ENCODE peak calls at places on chromosomes 7 and 10, in ten cellular contexts. One of them, this sample, is unnamed.

GRCh38 chr7:82578430-82578829 is 134.9 kb upstream of the CACNA2D1 start:
- DNase-seq in stimulated activated CD4-positive, alpha-beta T cell treated with anti-CD3 and anti-CD28 coated beads, TNF-alpha, amount 100 ng/mL, for 4 hours: no peak
- DNase-seq in mesothelial cell of epicardium: no peak
- DNase-seq in substantia nigra: no peak
- DNase-seq in RWPE1: no peak
- DNase-seq in PC-9: no peak
- DNase-seq in DMS153: no peak
- DNase-seq in BJ: no peak
- DNase-seq in HEK293T: no peak
- DNase-seq in pons: no peak
- DNase-seq in this sample: no peak

GRCh38 chr10:69179089-69179742 is 818 bp upstream of the SUPV3L1 start:
- DNase-seq in stimulated activated CD4-positive, alpha-beta T cell treated with anti-CD3 and anti-CD28 coated beads, TNF-alpha, amount 100 ng/mL, for 4 hours: no peak
- DNase-seq in PC-9: no peak
- DNase-seq in BJ: no peak
- DNase-seq in DMS153: no peak
- DNase-seq in HEK293T: peak
- DNase-seq in mesothelial cell of epicardium: no peak
- DNase-seq in pons: no peak
- DNase-seq in RWPE1: peak
- DNase-seq in substantia nigra: no peak
- DNase-seq in this sample: no peak

GRCh38 chr10:24349379-24350110 is 140.6 kb downstream of the KIAA1217 start:
- DNase-seq in PC-9: peak
- DNase-seq in pons: no peak
- DNase-seq in BJ: no peak
- DNase-seq in mesothelial cell of epicardium: no peak
- DNase-seq in stimulated activated CD4-positive, alpha-beta T cell treated with anti-CD3 and anti-CD28 coated beads, TNF-alpha, amount 100 ng/mL, for 4 hours: no peak
- DNase-seq in HEK293T: no peak
- DNase-seq in RWPE1: peak
- DNase-seq in DMS153: no peak
- DNase-seq in substantia nigra: no peak
- DNase-seq in this sample: no peak

GRCh38 chr10:45154481-45154880 is 153.8 kb downstream of the ZNF22 start:
- DNase-seq in HEK293T: no peak
- DNase-seq in mesothelial cell of epicardium: no peak
- DNase-seq in DMS153: no peak
- DNase-seq in pons: no peak
- DNase-seq in stimulated activated CD4-positive, alpha-beta T cell treated with anti-CD3 and anti-CD28 coated beads, TNF-alpha, amount 100 ng/mL, for 4 hours: no peak
- DNase-seq in substantia nigra: no peak
- DNase-seq in RWPE1: no peak
- DNase-seq in PC-9: no peak
- DNase-seq in BJ: no peak
- DNase-seq in this sample: no peak

GRCh38 chr10:103911021-103911459 is 6.9 kb downstream of the STN1 start:
- DNase-seq in BJ: no peak
- DNase-seq in DMS153: no peak
- DNase-seq in RWPE1: no peak
- DNase-seq in stimulated activated CD4-positive, alpha-beta T cell treated with anti-CD3 and anti-CD28 coated beads, TNF-alpha, amount 100 ng/mL, for 4 hours: no peak
- DNase-seq in HEK293T: no peak
- DNase-seq in substantia nigra: no peak
- DNase-seq in mesothelial cell of epicardium: no peak
- DNase-seq in pons: no peak
- DNase-seq in PC-9: no peak
- DNase-seq in this sample: no peak

GRCh38 chr7:129502708-129503685 is 666 bp downstream of the SMKR1 start:
- DNase-seq in stimulated activated CD4-positive, alpha-beta T cell treated with anti-CD3 and anti-CD28 coated beads, TNF-alpha, amount 100 ng/mL, for 4 hours: no peak
- DNase-seq in RWPE1: peak
- DNase-seq in pons: no peak
- DNase-seq in HEK293T: no peak
- DNase-seq in DMS153: no peak
- DNase-seq in BJ: no peak
- DNase-seq in substantia nigra: no peak
- DNase-seq in mesothelial cell of epicardium: no peak
- DNase-seq in PC-9: no peak
- DNase-seq in this sample: no peak

GRCh38 chr7:4682621-4683042 is 537 bp downstream of the FOXK1 start:
- DNase-seq in BJ: no peak
- DNase-seq in substantia nigra: no peak
- DNase-seq in PC-9: peak
- DNase-seq in pons: no peak
- DNase-seq in stimulated activated CD4-positive, alpha-beta T cell treated with anti-CD3 and anti-CD28 coated beads, TNF-alpha, amount 100 ng/mL, for 4 hours: no peak
- DNase-seq in HEK293T: peak
- DNase-seq in mesothelial cell of epicardium: peak
- DNase-seq in RWPE1: no peak
- DNase-seq in DMS153: peak
- DNase-seq in this sample: no peak

GRCh38 chr10:17113889-17114288 is 15.7 kb downstream of the CUBN start:
- DNase-seq in PC-9: no peak
- DNase-seq in substantia nigra: peak
- DNase-seq in BJ: no peak
- DNase-seq in pons: peak
- DNase-seq in stimulated activated CD4-positive, alpha-beta T cell treated with anti-CD3 and anti-CD28 coated beads, TNF-alpha, amount 100 ng/mL, for 4 hours: no peak
- DNase-seq in HEK293T: no peak
- DNase-seq in RWPE1: no peak
- DNase-seq in mesothelial cell of epicardium: no peak
- DNase-seq in DMS153: no peak
- DNase-seq in this sample: no peak

GRCh38 chr7:4100691-4101090 is 581.4 kb upstream of the FOXK1 start:
- DNase-seq in PC-9: no peak
- DNase-seq in pons: no peak
- DNase-seq in BJ: no peak
- DNase-seq in substantia nigra: no peak
- DNase-seq in DMS153: no peak
- DNase-seq in mesothelial cell of epicardium: no peak
- DNase-seq in stimulated activated CD4-positive, alpha-beta T cell treated with anti-CD3 and anti-CD28 coated beads, TNF-alpha, amount 100 ng/mL, for 4 hours: no peak
- DNase-seq in HEK293T: no peak
- DNase-seq in RWPE1: no peak
- DNase-seq in this sample: no peak

GRCh38 chr10:18523858-18524257 is 127.5 kb downstream of the NSUN6 start:
- DNase-seq in HEK293T: no peak
- DNase-seq in mesothelial cell of epicardium: no peak
- DNase-seq in substantia nigra: no peak
- DNase-seq in RWPE1: no peak
- DNase-seq in stimulated activated CD4-positive, alpha-beta T cell treated with anti-CD3 and anti-CD28 coated beads, TNF-alpha, amount 100 ng/mL, for 4 hours: no peak
- DNase-seq in BJ: no peak
- DNase-seq in DMS153: no peak
- DNase-seq in PC-9: no peak
- DNase-seq in pons: no peak
- DNase-seq in this sample: no peak

GRCh38 chr7:142685877-142686508 is 63.3 kb upstream of the PRSS1 start:
- DNase-seq in BJ: no peak
- DNase-seq in mesothelial cell of epicardium: no peak
- DNase-seq in HEK293T: no peak
- DNase-seq in stimulated activated CD4-positive, alpha-beta T cell treated with anti-CD3 and anti-CD28 coated beads, TNF-alpha, amount 100 ng/mL, for 4 hours: no peak
- DNase-seq in substantia nigra: no peak
- DNase-seq in RWPE1: no peak
- DNase-seq in PC-9: no peak
- DNase-seq in DMS153: no peak
- DNase-seq in pons: no peak
- DNase-seq in this sample: no peak

GRCh38 chr10:77792155-77792554 is 134.4 kb downstream of the DLG5 start:
- DNase-seq in substantia nigra: no peak
- DNase-seq in BJ: no peak
- DNase-seq in pons: no peak
- DNase-seq in HEK293T: no peak
- DNase-seq in PC-9: no peak
- DNase-seq in RWPE1: no peak
- DNase-seq in stimulated activated CD4-positive, alpha-beta T cell treated with anti-CD3 and anti-CD28 coated beads, TNF-alpha, amount 100 ng/mL, for 4 hours: no peak
- DNase-seq in mesothelial cell of epicardium: no peak
- DNase-seq in DMS153: no peak
- DNase-seq in this sample: no peak

GRCh38 chr10:100485841-100486495 is 23.2 kb downstream of the WNT8B start:
- DNase-seq in pons: no peak
- DNase-seq in substantia nigra: no peak
- DNase-seq in RWPE1: no peak
- DNase-seq in PC-9: no peak
- DNase-seq in stimulated activated CD4-positive, alpha-beta T cell treated with anti-CD3 and anti-CD28 coated beads, TNF-alpha, amount 100 ng/mL, for 4 hours: no peak
- DNase-seq in DMS153: no peak
- DNase-seq in mesothelial cell of epicardium: no peak
- DNase-seq in BJ: no peak
- DNase-seq in HEK293T: no peak
- DNase-seq in this sample: no peak

GRCh38 chr10:6647811-6648526 is 67.9 kb upstream of the PRKCQ start:
- DNase-seq in BJ: no peak
- DNase-seq in mesothelial cell of epicardium: peak
- DNase-seq in RWPE1: peak
- DNase-seq in substantia nigra: peak
- DNase-seq in HEK293T: peak
- DNase-seq in PC-9: peak
- DNase-seq in pons: peak
- DNase-seq in stimulated activated CD4-positive, alpha-beta T cell treated with anti-CD3 and anti-CD28 coated beads, TNF-alpha, amount 100 ng/mL, for 4 hours: peak
- DNase-seq in DMS153: no peak
- DNase-seq in this sample: no peak

GRCh38 chr10:43197834-43198681 is 59.8 kb downstream of the CSGALNACT2 start:
- DNase-seq in mesothelial cell of epicardium: peak
- DNase-seq in RWPE1: no peak
- DNase-seq in PC-9: no peak
- DNase-seq in DMS153: no peak
- DNase-seq in stimulated activated CD4-positive, alpha-beta T cell treated with anti-CD3 and anti-CD28 coated beads, TNF-alpha, amount 100 ng/mL, for 4 hours: no peak
- DNase-seq in substantia nigra: no peak
- DNase-seq in BJ: no peak
- DNase-seq in HEK293T: peak
- DNase-seq in pons: no peak
- DNase-seq in this sample: peak

GRCh38 chr10:6053303-6053702 is 8.9 kb downstream of the IL2RA start:
- DNase-seq in mesothelial cell of epicardium: no peak
- DNase-seq in HEK293T: no peak
- DNase-seq in PC-9: no peak
- DNase-seq in stimulated activated CD4-positive, alpha-beta T cell treated with anti-CD3 and anti-CD28 coated beads, TNF-alpha, amount 100 ng/mL, for 4 hours: no peak
- DNase-seq in BJ: no peak
- DNase-seq in DMS153: no peak
- DNase-seq in substantia nigra: no peak
- DNase-seq in RWPE1: no peak
- DNase-seq in pons: no peak
- DNase-seq in this sample: no peak

GRCh38 chr10:124565565-124566221 is 104.1 kb downstream of the LHPP start:
- DNase-seq in pons: no peak
- DNase-seq in HEK293T: peak
- DNase-seq in BJ: no peak
- DNase-seq in RWPE1: no peak
- DNase-seq in PC-9: peak
- DNase-seq in mesothelial cell of epicardium: no peak
- DNase-seq in stimulated activated CD4-positive, alpha-beta T cell treated with anti-CD3 and anti-CD28 coated beads, TNF-alpha, amount 100 ng/mL, for 4 hours: no peak
- DNase-seq in substantia nigra: no peak
- DNase-seq in DMS153: peak
- DNase-seq in this sample: no peak

GRCh38 chr10:124539935-124540641 is 78.5 kb downstream of the LHPP start:
- DNase-seq in DMS153: no peak
- DNase-seq in pons: no peak
- DNase-seq in substantia nigra: no peak
- DNase-seq in stimulated activated CD4-positive, alpha-beta T cell treated with anti-CD3 and anti-CD28 coated beads, TNF-alpha, amount 100 ng/mL, for 4 hours: peak
- DNase-seq in RWPE1: peak
- DNase-seq in mesothelial cell of epicardium: peak
- DNase-seq in PC-9: peak
- DNase-seq in HEK293T: peak
- DNase-seq in BJ: no peak
- DNase-seq in this sample: peak

GRCh38 chr7:150717821-150718420 is 1.5 kb downstream of the GIMAP1 start:
- DNase-seq in stimulated activated CD4-positive, alpha-beta T cell treated with anti-CD3 and anti-CD28 coated beads, TNF-alpha, amount 100 ng/mL, for 4 hours: no peak
- DNase-seq in RWPE1: no peak
- DNase-seq in HEK293T: no peak
- DNase-seq in mesothelial cell of epicardium: no peak
- DNase-seq in DMS153: no peak
- DNase-seq in substantia nigra: no peak
- DNase-seq in PC-9: no peak
- DNase-seq in pons: no peak
- DNase-seq in BJ: no peak
- DNase-seq in this sample: no peak

GRCh38 chr7:127252380-127252718 is 392 bp downstream of the GRM8 start:
- DNase-seq in mesothelial cell of epicardium: no peak
- DNase-seq in DMS153: no peak
- DNase-seq in stimulated activated CD4-positive, alpha-beta T cell treated with anti-CD3 and anti-CD28 coated beads, TNF-alpha, amount 100 ng/mL, for 4 hours: no peak
- DNase-seq in BJ: no peak
- DNase-seq in pons: no peak
- DNase-seq in HEK293T: no peak
- DNase-seq in RWPE1: no peak
- DNase-seq in PC-9: no peak
- DNase-seq in substantia nigra: no peak
- DNase-seq in this sample: no peak

GRCh38 chr7:111529507-111530355 is 32.6 kb downstream of the IMMP2L start:
- DNase-seq in DMS153: no peak
- DNase-seq in pons: no peak
- DNase-seq in substantia nigra: no peak
- DNase-seq in RWPE1: no peak
- DNase-seq in BJ: no peak
- DNase-seq in HEK293T: no peak
- DNase-seq in PC-9: no peak
- DNase-seq in mesothelial cell of epicardium: no peak
- DNase-seq in stimulated activated CD4-positive, alpha-beta T cell treated with anti-CD3 and anti-CD28 coated beads, TNF-alpha, amount 100 ng/mL, for 4 hours: no peak
- DNase-seq in this sample: no peak

GRCh38 chr7:38822556-38822955 is 86.4 kb downstream of the VPS41 start:
- DNase-seq in pons: no peak
- DNase-seq in DMS153: no peak
- DNase-seq in mesothelial cell of epicardium: no peak
- DNase-seq in RWPE1: no peak
- DNase-seq in PC-9: no peak
- DNase-seq in HEK293T: no peak
- DNase-seq in substantia nigra: no peak
- DNase-seq in BJ: no peak
- DNase-seq in stimulated activated CD4-positive, alpha-beta T cell treated with anti-CD3 and anti-CD28 coated beads, TNF-alpha, amount 100 ng/mL, for 4 hours: no peak
- DNase-seq in this sample: no peak

GRCh38 chr7:181738-182137 is 10.6 kb upstream of the FAM20C start:
- DNase-seq in mesothelial cell of epicardium: no peak
- DNase-seq in DMS153: no peak
- DNase-seq in stimulated activated CD4-positive, alpha-beta T cell treated with anti-CD3 and anti-CD28 coated beads, TNF-alpha, amount 100 ng/mL, for 4 hours: no peak
- DNase-seq in RWPE1: no peak
- DNase-seq in pons: no peak
- DNase-seq in PC-9: no peak
- DNase-seq in HEK293T: no peak
- DNase-seq in substantia nigra: no peak
- DNase-seq in BJ: no peak
- DNase-seq in this sample: no peak

GRCh38 chr7:26593405-26593804 is 271.0 kb downstream of the SKAP2 start:
- DNase-seq in BJ: no peak
- DNase-seq in DMS153: no peak
- DNase-seq in mesothelial cell of epicardium: peak
- DNase-seq in substantia nigra: no peak
- DNase-seq in PC-9: no peak
- DNase-seq in pons: no peak
- DNase-seq in HEK293T: no peak
- DNase-seq in stimulated activated CD4-positive, alpha-beta T cell treated with anti-CD3 and anti-CD28 coated beads, TNF-alpha, amount 100 ng/mL, for 4 hours: no peak
- DNase-seq in RWPE1: no peak
- DNase-seq in this sample: no peak

GRCh38 chr7:83738436-83738835 is 89.5 kb upstream of the SEMA3E start:
- DNase-seq in substantia nigra: no peak
- DNase-seq in mesothelial cell of epicardium: no peak
- DNase-seq in stimulated activated CD4-positive, alpha-beta T cell treated with anti-CD3 and anti-CD28 coated beads, TNF-alpha, amount 100 ng/mL, for 4 hours: no peak
- DNase-seq in PC-9: no peak
- DNase-seq in DMS153: peak
- DNase-seq in HEK293T: no peak
- DNase-seq in BJ: no peak
- DNase-seq in pons: peak
- DNase-seq in RWPE1: no peak
- DNase-seq in this sample: no peak

GRCh38 chr7:4066626-4067475 is 615.2 kb upstream of the FOXK1 start:
- DNase-seq in PC-9: no peak
- DNase-seq in pons: no peak
- DNase-seq in substantia nigra: no peak
- DNase-seq in HEK293T: no peak
- DNase-seq in stimulated activated CD4-positive, alpha-beta T cell treated with anti-CD3 and anti-CD28 coated beads, TNF-alpha, amount 100 ng/mL, for 4 hours: no peak
- DNase-seq in DMS153: no peak
- DNase-seq in mesothelial cell of epicardium: no peak
- DNase-seq in BJ: no peak
- DNase-seq in RWPE1: no peak
- DNase-seq in this sample: no peak

GRCh38 chr10:133242611-133243356 is 5.1 kb downstream of the VENTX start:
- DNase-seq in HEK293T: no peak
- DNase-seq in DMS153: no peak
- DNase-seq in mesothelial cell of epicardium: no peak
- DNase-seq in BJ: no peak
- DNase-seq in PC-9: no peak
- DNase-seq in RWPE1: no peak
- DNase-seq in stimulated activated CD4-positive, alpha-beta T cell treated with anti-CD3 and anti-CD28 coated beads, TNF-alpha, amount 100 ng/mL, for 4 hours: no peak
- DNase-seq in pons: no peak
- DNase-seq in substantia nigra: no peak
- DNase-seq in this sample: no peak

GRCh38 chr7:105309235-105310156 is 79.2 kb downstream of the SRPK2 start:
- DNase-seq in BJ: no peak
- DNase-seq in HEK293T: no peak
- DNase-seq in substantia nigra: no peak
- DNase-seq in pons: no peak
- DNase-seq in RWPE1: no peak
- DNase-seq in stimulated activated CD4-positive, alpha-beta T cell treated with anti-CD3 and anti-CD28 coated beads, TNF-alpha, amount 100 ng/mL, for 4 hours: no peak
- DNase-seq in mesothelial cell of epicardium: no peak
- DNase-seq in DMS153: no peak
- DNase-seq in PC-9: no peak
- DNase-seq in this sample: no peak